ENCODE peak calls at places on chromosomes 11 and 22, in nine cellular contexts. T is colonic mucosa, J is IMR-90, R is WTC11, Q is MCF 10A, B is prostate gland, N is astrocyte of the cerebellum, Z is psoas muscle, I is PC-3. D is an unnamed sample.

GRCh38 chr11:59076876-59077571 is 9.1 kb upstream of the GLYATL1B start:
- DNase-seq in T (no peak), J (no peak), R (no peak), Q (no peak), B (no peak), N (no peak), Z (no peak), I (no peak), D (no peak)

GRCh38 chr11:15742626-15743243 is 613.6 kb downstream of the SOX6 start:
- DNase-seq in T (no peak), J (peak), R (no peak), Q (no peak), B (no peak), N (no peak), Z (no peak), I (no peak), D (no peak)

GRCh38 chr11:94737171-94737611 is 31.0 kb upstream of the AMOTL1 start:
- DNase-seq in T (no peak), J (peak), R (no peak), Q (no peak), B (no peak), N (no peak), Z (no peak), I (peak), D (no peak)

GRCh38 chr11:19382131-19382611 is 141.4 kb upstream of the E2F8 start:
- DNase-seq in T (no peak), J (no peak), R (no peak), Q (no peak), B (no peak), N (no peak), Z (no peak), I (no peak), D (no peak)

GRCh38 chr22:22848364-22848866 is 39.2 kb upstream of the IGLL5 start:
- DNase-seq in T (peak), J (peak), R (peak), Q (peak), B (peak), N (peak), Z (peak), I (peak), D (peak)

GRCh38 chr11:73538381-73538872 is 59.5 kb downstream of the FAM168A start:
- DNase-seq in T (no peak), J (no peak), R (no peak), Q (no peak), B (no peak), N (no peak), Z (no peak), I (no peak), D (no peak)

GRCh38 chr11:29786092-29786491 is 230.7 kb downstream of the KCNA4 start:
- DNase-seq in T (no peak), J (no peak), R (no peak), Q (no peak), B (no peak), N (no peak), Z (no peak), I (no peak), D (no peak)

GRCh38 chr11:121372671-121373429 is 79.3 kb upstream of the SORL1 start:
- DNase-seq in T (no peak), J (no peak), R (peak), Q (no peak), B (no peak), N (no peak), Z (no peak), I (no peak), D (no peak)

GRCh38 chr11:126363706-126364245 is 8.3 kb downstream of the ST3GAL4 start:
- DNase-seq in T (no peak), J (no peak), R (no peak), Q (no peak), B (no peak), N (no peak), Z (no peak), I (no peak), D (no peak)

GRCh38 chr22:30459206-30460052 is 12.4 kb downstream of the SEC14L3 start:
- DNase-seq in T (no peak), J (peak), R (peak), Q (peak), B (no peak), N (no peak), Z (no peak), I (peak), D (peak)

GRCh38 chr11:17351510-17352176 is at the start of gene NCR3LG1:
- DNase-seq in T (peak), J (peak), R (peak), Q (peak), B (peak), N (no peak), Z (peak), I (no peak), D (peak)

GRCh38 chr11:10857604-10858504 is at the start of gene ZBED5:
- DNase-seq in T (peak), J (peak), R (peak), Q (peak), B (peak), N (peak), Z (peak), I (peak), D (peak)

GRCh38 chr11:94882931-94883330 is 90.4 kb downstream of the CWC15 start:
- DNase-seq in T (no peak), J (no peak), R (no peak), Q (no peak), B (no peak), N (no peak), Z (no peak), I (no peak), D (no peak)

GRCh38 chr22:42553475-42554361 is at the start of gene SERHL2:
- DNase-seq in T (peak), J (peak), R (peak), Q (peak), B (peak), N (peak), Z (peak), I (peak), D (peak)

GRCh38 chr22:38569181-38569971 is 607 bp downstream of the DMC1 start:
- DNase-seq in T (no peak), J (no peak), R (peak), Q (no peak), B (no peak), N (no peak), Z (peak), I (no peak), D (peak)

DNA sequence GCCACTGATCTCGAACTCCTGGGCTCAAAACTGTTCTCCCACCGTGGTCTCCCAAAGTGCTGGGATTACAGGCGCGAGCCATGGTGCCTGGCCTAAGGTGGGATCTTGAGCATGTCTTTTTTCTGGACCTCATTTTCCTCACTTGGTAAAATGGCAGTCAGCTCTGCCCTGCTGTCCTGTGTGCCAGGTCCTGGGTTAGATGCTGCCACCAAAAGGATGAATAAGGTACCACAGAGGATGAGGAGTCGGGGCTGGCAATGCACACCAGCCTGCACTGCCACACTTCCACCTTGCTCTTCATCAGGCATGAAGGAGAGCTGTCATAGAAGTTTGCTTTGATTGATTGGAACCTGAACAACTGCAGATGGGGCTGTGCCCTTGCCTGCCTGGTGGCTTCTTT is 32.3 kb downstream of the ACO2 start:
- DNase-seq in T (no peak), J (no peak), R (no peak), Q (peak), B (no peak), N (no peak), Z (no peak), I (no peak), D (no peak)
- TF ChIP-seq CTCF in T (no peak), J (peak), R (no peak), Q (peak), B (no peak), N (peak), Z (peak), I (peak), D (peak)

DNA sequence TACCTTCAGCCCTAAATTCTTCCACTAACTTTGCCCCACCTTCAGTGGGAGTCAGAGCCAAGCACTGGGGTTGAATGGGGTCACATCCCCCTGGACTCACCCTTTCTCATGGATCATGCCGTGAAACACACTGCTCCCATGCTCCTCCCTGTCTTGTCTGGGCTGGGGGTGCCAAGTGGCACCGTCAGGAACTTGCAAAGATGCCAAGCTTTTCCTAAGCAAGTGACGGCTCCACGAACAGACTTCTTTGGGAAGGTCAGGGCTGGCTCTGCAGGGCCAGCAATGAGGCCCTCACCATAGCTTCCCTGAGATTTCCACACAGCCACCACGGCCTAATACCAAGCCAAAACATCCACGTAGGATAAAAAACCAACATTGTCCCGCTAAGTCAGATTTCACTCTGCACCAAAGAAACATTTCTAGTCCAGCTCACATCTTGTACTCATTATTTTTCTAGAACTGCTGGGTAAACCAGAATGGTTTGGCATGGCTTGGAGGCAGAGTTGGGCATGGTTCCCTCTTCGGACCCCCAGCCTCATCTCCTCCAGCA is 76.5 kb downstream of the NAT10 start:
- DNase-seq in T (no peak), J (no peak), R (no peak), Q (no peak), B (no peak), N (no peak), Z (no peak), I (no peak), D (no peak)
- TF ChIP-seq CTCF in T (no peak), J (no peak), R (no peak), Q (no peak), B (no peak), N (no peak), Z (no peak), I (no peak), D (no peak)

GRCh38 chr11:119389611-119390254 is 8.2 kb upstream of the USP2 start:
- DNase-seq in T (no peak), J (no peak), R (peak), Q (no peak), B (no peak), N (no peak), Z (no peak), I (peak), D (no peak)
- TF ChIP-seq CTCF in T (no peak), J (peak), R (peak), Q (no peak), B (no peak), N (peak), Z (peak), I (peak), D (peak)

GRCh38 chr11:3169952-3170755 is 5.0 kb upstream of the OSBPL5 start:
- DNase-seq in T (no peak), J (peak), R (no peak), Q (peak), B (no peak), N (no peak), Z (no peak), I (peak), D (no peak)
- TF ChIP-seq CTCF in T (no peak), J (no peak), R (no peak), Q (no peak), B (no peak), N (no peak), Z (no peak), I (no peak), D (no peak)

GRCh38 chr11:82176365-82176764 is 557.3 kb downstream of the FAM181B start:
- DNase-seq in T (no peak), J (no peak), R (no peak), Q (no peak), B (no peak), N (no peak), Z (no peak), I (no peak), D (no peak)

GRCh38 chr11:82176945-82177344 is 556.7 kb downstream of the FAM181B start:
- DNase-seq in T (no peak), J (no peak), R (no peak), Q (no peak), B (no peak), N (no peak), Z (no peak), I (no peak), D (no peak)

GRCh38 chr11:82174610-82175009 is 559.1 kb downstream of the FAM181B start:
- DNase-seq in T (no peak), J (no peak), R (peak), Q (peak), B (no peak), N (no peak), Z (no peak), I (no peak), D (no peak)
- TF ChIP-seq CTCF in T (no peak), J (no peak), R (peak), Q (peak), B (no peak), N (peak), Z (no peak), I (peak), D (no peak)

DNA sequence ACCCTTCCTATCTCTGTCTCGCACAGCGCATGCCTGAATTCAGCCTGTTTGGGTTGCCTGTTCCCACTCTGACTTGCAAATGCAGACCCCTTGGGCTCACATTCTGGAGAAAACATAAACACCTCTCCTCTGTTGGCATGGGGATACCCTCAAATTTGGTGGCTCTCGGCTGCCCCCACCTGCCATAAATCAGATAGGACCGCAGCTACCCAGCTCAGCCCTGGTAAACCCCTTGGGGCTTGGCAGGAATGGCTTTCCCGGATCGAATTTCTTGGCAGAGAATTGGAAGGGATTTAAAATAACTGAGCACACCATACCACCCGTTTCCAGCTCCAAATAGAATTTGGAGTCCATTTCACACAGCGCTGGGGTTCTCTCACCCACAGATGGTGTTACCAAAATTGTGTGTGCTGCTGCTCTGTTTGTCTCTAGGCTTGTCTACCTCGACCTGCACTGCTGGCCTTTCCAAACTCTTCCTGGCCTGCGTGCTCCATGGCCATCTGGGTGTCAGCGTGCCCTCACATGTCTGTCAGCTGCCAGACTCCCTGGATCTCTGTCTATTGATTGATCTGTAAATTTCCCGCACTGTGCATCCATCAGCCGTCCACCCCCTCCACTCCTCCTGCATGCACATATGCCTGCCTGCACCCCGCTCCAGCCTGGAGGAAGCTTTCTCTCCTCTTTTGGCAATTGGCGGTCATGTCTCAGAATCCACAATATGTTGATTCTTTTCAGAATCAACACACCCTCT is 134.0 kb downstream of the NTM start:
- DNase-seq in T (no peak), J (no peak), R (peak), Q (no peak), B (no peak), N (peak), Z (no peak), I (peak), D (no peak)
- TF ChIP-seq CTCF in T (no peak), J (no peak), R (peak), Q (no peak), B (no peak), N (peak), Z (no peak), I (peak), D (no peak)

GRCh38 chr22:48004936-48005335 is 1242.5 kb downstream of the TBC1D22A start:
- DNase-seq in T (no peak), J (no peak), R (no peak), Q (no peak), B (no peak), N (no peak), Z (no peak), I (no peak), D (no peak)

GRCh38 chr22:48004038-48004437 is 1241.6 kb downstream of the TBC1D22A start:
- DNase-seq in T (no peak), J (no peak), R (peak), Q (no peak), B (no peak), N (no peak), Z (no peak), I (no peak), D (no peak)
- TF ChIP-seq CTCF in T (no peak), J (no peak), R (no peak), Q (no peak), B (no peak), N (no peak), Z (no peak), I (no peak), D (no peak)

DNA sequence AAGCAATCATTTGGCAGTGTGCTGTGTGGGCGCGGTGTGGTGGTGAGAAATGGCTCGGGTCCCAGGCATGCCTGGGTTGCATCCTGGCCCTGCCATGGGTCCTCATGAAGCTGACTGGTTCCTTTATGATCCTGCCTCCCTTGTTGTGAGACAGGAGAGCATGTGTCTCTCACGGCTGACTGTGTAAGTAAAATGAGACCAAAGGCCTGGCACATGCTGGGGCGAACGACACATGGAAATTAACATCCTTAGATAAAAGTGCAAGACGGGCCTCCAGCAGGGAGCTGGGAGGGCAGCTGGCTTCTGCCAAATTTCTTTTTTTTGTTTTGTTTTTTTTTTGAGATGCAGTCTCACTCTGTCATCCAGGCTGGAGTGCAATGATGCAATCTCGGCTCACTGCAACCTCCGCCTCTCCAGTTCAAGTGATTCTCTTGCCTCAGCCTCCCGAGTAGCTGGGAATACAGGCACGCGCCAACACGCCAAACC is 9.4 kb upstream of the FBLN1 start:
- DNase-seq in T (no peak), J (no peak), R (no peak), Q (peak), B (no peak), N (no peak), Z (peak), I (no peak), D (no peak)
- TF ChIP-seq CTCF in T (no peak), J (no peak), R (no peak), Q (no peak), B (no peak), N (no peak), Z (no peak), I (no peak), D (no peak)